ENCODE peak calls at places on chromosomes 11 and 22, in six cellular contexts. One of them, this sample, is unnamed.

GRCh38 chr11:43359432-43359818 is 705 bp downstream of the TTC17 start:
- DNase-seq in neuronal stem cell: peak; percentile 23
- DNase-seq in IMR-90: peak; percentile 28
- DNase-seq in mesenchymal stem cell: peak; percentile 57
- DNase-seq in H1: no peak
- DNase-seq in mesendoderm: peak; percentile 61
- DNase-seq in this sample: peak; percentile 19

GRCh38 chr11:76783901-76784813 is 1.0 kb downstream of the TSKU start:
- DNase-seq in neuronal stem cell: peak; percentile 85
- DNase-seq in IMR-90: peak; percentile 84
- DNase-seq in mesenchymal stem cell: peak; percentile 90
- DNase-seq in H1: peak; percentile 91
- DNase-seq in mesendoderm: peak; percentile 96
- DNase-seq in this sample: peak; percentile 81

GRCh38 chr11:4164884-4165590 is 70.4 kb downstream of the RRM1 start:
- DNase-seq in neuronal stem cell: no peak
- DNase-seq in IMR-90: no peak
- DNase-seq in mesenchymal stem cell: no peak
- DNase-seq in H1: no peak
- DNase-seq in mesendoderm: no peak
- DNase-seq in this sample: no peak

GRCh38 chr11:32448232-32448631 is 12.9 kb upstream of the WT1 start:
- DNase-seq in neuronal stem cell: no peak
- DNase-seq in IMR-90: no peak
- DNase-seq in mesenchymal stem cell: no peak
- DNase-seq in H1: no peak
- DNase-seq in mesendoderm: peak; percentile 78
- DNase-seq in this sample: no peak

GRCh38 chr11:105100206-105100605 is 39.4 kb downstream of the CARD18 start:
- DNase-seq in neuronal stem cell: no peak
- DNase-seq in IMR-90: no peak
- DNase-seq in mesenchymal stem cell: peak; percentile 4
- DNase-seq in H1: no peak
- DNase-seq in mesendoderm: peak; percentile 16
- DNase-seq in this sample: peak; percentile 84

GRCh38 chr11:36598051-36598450 is at the start of gene RAG2:
- DNase-seq in neuronal stem cell: no peak
- DNase-seq in IMR-90: no peak
- DNase-seq in mesenchymal stem cell: no peak
- DNase-seq in H1: no peak
- DNase-seq in mesendoderm: no peak
- DNase-seq in this sample: no peak

GRCh38 chr11:133928628-133929059 is 28.1 kb downstream of the IGSF9B start:
- DNase-seq in neuronal stem cell: no peak
- DNase-seq in IMR-90: no peak
- DNase-seq in mesenchymal stem cell: no peak
- DNase-seq in H1: no peak
- DNase-seq in mesendoderm: peak; percentile 35
- DNase-seq in this sample: peak; percentile 67

GRCh38 chr11:77886401-77886800 is 65.5 kb downstream of the AAMDC start:
- DNase-seq in neuronal stem cell: peak; percentile 8
- DNase-seq in IMR-90: no peak
- DNase-seq in mesenchymal stem cell: no peak
- DNase-seq in H1: no peak
- DNase-seq in mesendoderm: peak; percentile 68
- DNase-seq in this sample: no peak

GRCh38 chr22:39559456-39560105 is 11.0 kb upstream of the CACNA1I start:
- DNase-seq in neuronal stem cell: no peak
- DNase-seq in IMR-90: no peak
- DNase-seq in mesenchymal stem cell: no peak
- DNase-seq in H1: peak; percentile 86
- DNase-seq in mesendoderm: peak; percentile 80
- DNase-seq in this sample: peak; percentile 5

GRCh38 chr11:123773959-123774358 is 19.6 kb upstream of the OR6X1 start:
- DNase-seq in neuronal stem cell: no peak
- DNase-seq in IMR-90: no peak
- DNase-seq in mesenchymal stem cell: no peak
- DNase-seq in H1: no peak
- DNase-seq in mesendoderm: no peak
- DNase-seq in this sample: no peak
- H2BK120ac ChIP-seq in neuronal stem cell: no peak overlapping the region
- H2BK120ac ChIP-seq in IMR-90: no peak overlapping the region
- H2BK120ac ChIP-seq in mesenchymal stem cell: no peak overlapping the region
- H2BK120ac ChIP-seq in H1: peak overlapping the region; percentile 98
- H2BK120ac ChIP-seq in mesendoderm: peak overlapping the region; percentile 88
- H2BK120ac ChIP-seq in this sample: no peak overlapping the region

GRCh38 chr11:94860333-94860732 is 92.2 kb downstream of the AMOTL1 start:
- DNase-seq in neuronal stem cell: no peak
- DNase-seq in IMR-90: no peak
- DNase-seq in mesenchymal stem cell: no peak
- DNase-seq in H1: no peak
- DNase-seq in mesendoderm: no peak
- DNase-seq in this sample: no peak

GRCh38 chr11:94855666-94856065 is 87.5 kb downstream of the AMOTL1 start:
- DNase-seq in neuronal stem cell: no peak
- DNase-seq in IMR-90: no peak
- DNase-seq in mesenchymal stem cell: no peak
- DNase-seq in H1: no peak
- DNase-seq in mesendoderm: no peak
- DNase-seq in this sample: no peak

GRCh38 chr11:94854770-94855633 is 86.8 kb downstream of the AMOTL1 start:
- DNase-seq in neuronal stem cell: no peak
- DNase-seq in IMR-90: no peak
- DNase-seq in mesenchymal stem cell: no peak
- DNase-seq in H1: no peak
- DNase-seq in mesendoderm: no peak
- DNase-seq in this sample: no peak

GRCh38 chr11:94857337-94857736 is 89.2 kb downstream of the AMOTL1 start:
- DNase-seq in neuronal stem cell: no peak
- DNase-seq in IMR-90: no peak
- DNase-seq in mesenchymal stem cell: no peak
- DNase-seq in H1: no peak
- DNase-seq in mesendoderm: no peak
- DNase-seq in this sample: no peak

DNA sequence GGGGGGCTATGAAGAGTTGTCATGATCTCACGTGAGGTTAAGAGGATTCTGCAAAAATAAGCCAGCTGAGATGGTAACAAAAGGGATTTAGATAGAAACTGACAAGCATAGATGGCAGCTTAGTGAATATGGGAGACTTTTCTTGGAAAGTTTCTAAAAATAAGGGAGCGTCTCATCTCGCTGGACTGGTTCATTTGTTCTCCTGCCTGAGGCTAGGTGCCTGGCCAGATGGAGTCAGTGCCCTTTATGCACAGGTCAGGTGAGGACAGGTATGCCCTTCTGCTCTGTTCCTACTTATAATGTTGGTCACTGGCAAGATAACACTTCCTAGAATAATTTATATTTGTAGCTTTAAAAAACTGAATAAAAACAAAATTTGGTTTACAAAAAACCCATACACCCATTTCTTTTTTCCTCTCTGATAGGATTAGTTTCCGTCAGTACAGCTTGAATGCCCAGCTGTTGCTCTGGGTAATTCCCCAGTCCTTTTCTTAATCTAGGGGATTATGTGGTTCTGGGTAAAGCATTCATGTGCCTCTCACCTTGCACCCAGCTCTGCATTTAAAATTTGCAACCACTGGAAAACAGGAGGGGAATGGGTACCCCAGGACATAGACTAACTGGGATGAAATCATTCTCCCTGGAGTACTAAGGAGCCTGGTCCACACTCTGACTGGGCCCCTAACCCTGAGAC is 90.0 kb downstream of the AMOTL1 start:
- DNase-seq in neuronal stem cell: no peak
- DNase-seq in IMR-90: no peak
- DNase-seq in mesenchymal stem cell: no peak
- DNase-seq in H1: no peak
- DNase-seq in mesendoderm: no peak
- DNase-seq in this sample: no peak
- H3K36me3 ChIP-seq in neuronal stem cell: peaks cover 28% of the 10 kb centered on the region
- H3K36me3 ChIP-seq in IMR-90: peaks cover 63% of the 10 kb centered on the region
- H3K36me3 ChIP-seq in mesenchymal stem cell: peaks cover 97% of the 10 kb centered on the region
- H3K36me3 ChIP-seq in H1: peaks cover 6% of the 10 kb centered on the region
- H3K36me3 ChIP-seq in mesendoderm: peaks cover 31% of the 10 kb centered on the region
- H3K36me3 ChIP-seq in this sample: peaks cover 45% of the 10 kb centered on the region

GRCh38 chr11:122671270-122671906 is 15.9 kb downstream of the UBASH3B start:
- DNase-seq in neuronal stem cell: no peak
- DNase-seq in IMR-90: peak; percentile 94
- DNase-seq in mesenchymal stem cell: peak; percentile 97
- DNase-seq in H1: no peak
- DNase-seq in mesendoderm: no peak
- DNase-seq in this sample: peak; percentile 79
- H3K4me1 ChIP-seq in neuronal stem cell: peaks cover 3% of the 10 kb centered on the region
- H3K4me1 ChIP-seq in IMR-90: peaks cover 33% of the 10 kb centered on the region
- H3K4me1 ChIP-seq in mesenchymal stem cell: peaks cover 20% of the 10 kb centered on the region
- H3K4me1 ChIP-seq in H1: no peaks in the 10 kb centered on the region
- H3K4me1 ChIP-seq in mesendoderm: no peaks in the 10 kb centered on the region
- H3K4me1 ChIP-seq in this sample: peaks cover 21% of the 10 kb centered on the region

GRCh38 chr11:68130121-68130520 is 8.9 kb upstream of the CHKA start:
- DNase-seq in neuronal stem cell: no peak
- DNase-seq in IMR-90: no peak
- DNase-seq in mesenchymal stem cell: no peak
- DNase-seq in H1: no peak
- DNase-seq in mesendoderm: no peak
- DNase-seq in this sample: no peak

GRCh38 chr11:68122936-68123539 is 1.9 kb upstream of the CHKA start:
- DNase-seq in neuronal stem cell: no peak
- DNase-seq in IMR-90: no peak
- DNase-seq in mesenchymal stem cell: no peak
- DNase-seq in H1: no peak
- DNase-seq in mesendoderm: peak; percentile 80
- DNase-seq in this sample: peak; percentile 70

GRCh38 chr11:68128682-68129327 is 7.6 kb upstream of the CHKA start:
- DNase-seq in neuronal stem cell: no peak
- DNase-seq in IMR-90: peak; percentile 70
- DNase-seq in mesenchymal stem cell: peak; percentile 60
- DNase-seq in H1: no peak
- DNase-seq in mesendoderm: peak; percentile 91
- DNase-seq in this sample: peak; percentile 92

GRCh38 chr11:68125164-68125563 is 4.0 kb upstream of the CHKA start:
- DNase-seq in neuronal stem cell: no peak
- DNase-seq in IMR-90: no peak
- DNase-seq in mesenchymal stem cell: no peak
- DNase-seq in H1: no peak
- DNase-seq in mesendoderm: no peak
- DNase-seq in this sample: no peak

GRCh38 chr11:68127791-68128681 is 6.8 kb upstream of the CHKA start:
- DNase-seq in neuronal stem cell: peak; percentile 78
- DNase-seq in IMR-90: peak; percentile 40
- DNase-seq in mesenchymal stem cell: peak; percentile 83
- DNase-seq in H1: peak; percentile 96
- DNase-seq in mesendoderm: peak; percentile 99
- DNase-seq in this sample: peak; percentile 96
- H2BK120ac ChIP-seq in neuronal stem cell: no peak overlapping the region
- H2BK120ac ChIP-seq in IMR-90: peak overlapping the region; percentile 49
- H2BK120ac ChIP-seq in mesenchymal stem cell: peak overlapping the region; percentile 43
- H2BK120ac ChIP-seq in H1: peak overlapping the region; percentile 99
- H2BK120ac ChIP-seq in mesendoderm: peak overlapping the region; percentile 19
- H2BK120ac ChIP-seq in this sample: peak overlapping the region; percentile 93